ENCODE peak calls at places on chromosomes 2 and 18, in six cellular contexts. C is suprapubic skin, F is transverse colon, W is IMR-90, A is uterus, B is endothelial cell of umbilical vein. R is an unnamed sample. For H3K4me1, the result is how much of the 10 kb centered on the place peaks cover.

GRCh38 chr2:171287606-171288005 is 126.9 kb upstream of the TLK1 start:
- DNase-seq in F (no peak), W (peak), B (no peak), C (no peak), A (no peak), R (no peak)

GRCh38 chr2:60496976-60497375 is 56.5 kb downstream of the BCL11A start:
- DNase-seq in B (no peak), F (no peak), W (no peak), C (no peak), A (no peak), R (no peak)

GRCh38 chr18:75205760-75206109 is 3.2 kb downstream of the PTGR3 start:
- DNase-seq in A (no peak), C (no peak), F (no peak), B (no peak), W (peak), R (no peak)

GRCh38 chr2:127047054-127047453 is 59.9 kb downstream of the BIN1 start:
- DNase-seq in F (no peak), W (no peak), A (peak), C (peak), B (no peak), R (no peak)

GRCh38 chr18:73790582-73790981 is 357.1 kb downstream of the FBXO15 start:
- DNase-seq in W (no peak), C (no peak), F (no peak), B (no peak), A (no peak), R (no peak)

GRCh38 chr2:96916156-96917007 is 46.5 kb upstream of the SEMA4C start:
- DNase-seq in C (no peak), W (no peak), A (no peak), B (no peak), F (no peak), R (no peak)

GRCh38 chr2:183250061-183250460 is 125.8 kb downstream of the NUP35 start:
- DNase-seq in C (no peak), F (no peak), B (no peak), A (no peak), W (no peak), R (no peak)

GRCh38 chr2:66862871-66863650 is 428.1 kb downstream of the MEIS1 start:
- DNase-seq in B (no peak), F (no peak), A (peak), C (no peak), W (peak), R (no peak)

GRCh38 chr2:161954103-161954502 is 119.9 kb downstream of the DPP4 start:
- DNase-seq in B (peak), C (no peak), W (no peak), F (no peak), A (no peak), R (no peak)

GRCh38 chr2:112542123-112542973 is at the start of gene POLR1B:
- DNase-seq in B (peak), A (peak), F (peak), W (peak), C (peak), R (peak)

GRCh38 chr2:151728736-151729415 is 5.4 kb downstream of the NEB start:
- DNase-seq in C (no peak), W (no peak), B (no peak), F (no peak), A (no peak), R (no peak)

GRCh38 chr2:95323347-95324155 is 26.4 kb downstream of the KCNIP3 start:
- DNase-seq in B (no peak), F (peak), A (no peak), W (no peak), C (no peak), R (peak)

GRCh38 chr2:97011977-97012569 is 25.7 kb upstream of the FAM178B start:
- DNase-seq in A (no peak), B (peak), F (no peak), C (no peak), W (peak), R (no peak)

GRCh38 chr2:30899655-30900054 is 92.4 kb upstream of the CAPN13 start:
- DNase-seq in W (no peak), F (no peak), C (no peak), A (no peak), B (no peak), R (no peak)

DNA sequence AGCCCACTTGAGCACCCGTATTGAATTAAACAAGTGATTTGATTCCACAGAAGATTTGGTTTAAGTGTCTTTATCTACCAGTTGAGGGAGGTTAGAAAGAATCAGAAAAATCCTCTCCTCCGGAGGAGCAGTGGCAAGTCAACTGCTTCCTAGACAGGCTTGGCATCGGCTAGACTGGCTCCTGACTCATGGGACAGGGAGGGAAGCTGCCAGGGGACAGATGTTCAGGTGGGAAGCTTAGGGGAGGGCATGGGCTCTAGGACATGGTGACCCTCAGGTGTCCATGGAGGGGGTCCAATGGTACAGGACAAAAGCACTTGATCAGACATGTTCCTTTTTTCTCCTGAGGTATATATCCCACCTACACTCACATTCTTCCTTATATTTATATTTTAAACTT is 119.3 kb upstream of the IL1R2 start:
- DNase-seq in W (no peak), B (no peak), C (no peak), A (no peak), F (no peak), R (no peak)
- H3K4me3 ChIP-seq in W (no peak), B (no peak), C (no peak), A (no peak), F (no peak), R (no peak)

DNA sequence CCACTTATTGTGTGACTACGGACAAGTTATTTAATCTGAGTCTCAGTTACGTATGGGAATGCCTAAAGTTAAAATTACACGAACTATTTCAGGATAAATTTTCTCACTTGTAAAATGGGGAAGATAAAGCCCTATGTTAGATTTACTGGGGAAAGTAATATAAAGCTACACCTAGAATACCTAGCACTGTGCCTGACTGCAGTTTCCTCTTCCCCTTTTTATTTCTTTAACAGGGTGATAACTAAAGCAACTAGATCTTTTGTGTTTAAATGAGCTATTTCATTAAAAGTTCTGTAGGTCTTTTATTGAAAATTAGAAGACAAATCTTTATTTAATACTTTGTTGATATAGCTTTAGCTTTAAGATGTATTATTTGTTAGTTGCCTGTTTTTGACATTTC is 5.0 kb downstream of the B3GNT2 start:
- DNase-seq in W (no peak), F (no peak), C (no peak), A (no peak), B (no peak), R (no peak)
- H3K4me1 ChIP-seq in W (under half), F (half or more), C (under half), A (under half), B (under half), R (half or more)

DNA sequence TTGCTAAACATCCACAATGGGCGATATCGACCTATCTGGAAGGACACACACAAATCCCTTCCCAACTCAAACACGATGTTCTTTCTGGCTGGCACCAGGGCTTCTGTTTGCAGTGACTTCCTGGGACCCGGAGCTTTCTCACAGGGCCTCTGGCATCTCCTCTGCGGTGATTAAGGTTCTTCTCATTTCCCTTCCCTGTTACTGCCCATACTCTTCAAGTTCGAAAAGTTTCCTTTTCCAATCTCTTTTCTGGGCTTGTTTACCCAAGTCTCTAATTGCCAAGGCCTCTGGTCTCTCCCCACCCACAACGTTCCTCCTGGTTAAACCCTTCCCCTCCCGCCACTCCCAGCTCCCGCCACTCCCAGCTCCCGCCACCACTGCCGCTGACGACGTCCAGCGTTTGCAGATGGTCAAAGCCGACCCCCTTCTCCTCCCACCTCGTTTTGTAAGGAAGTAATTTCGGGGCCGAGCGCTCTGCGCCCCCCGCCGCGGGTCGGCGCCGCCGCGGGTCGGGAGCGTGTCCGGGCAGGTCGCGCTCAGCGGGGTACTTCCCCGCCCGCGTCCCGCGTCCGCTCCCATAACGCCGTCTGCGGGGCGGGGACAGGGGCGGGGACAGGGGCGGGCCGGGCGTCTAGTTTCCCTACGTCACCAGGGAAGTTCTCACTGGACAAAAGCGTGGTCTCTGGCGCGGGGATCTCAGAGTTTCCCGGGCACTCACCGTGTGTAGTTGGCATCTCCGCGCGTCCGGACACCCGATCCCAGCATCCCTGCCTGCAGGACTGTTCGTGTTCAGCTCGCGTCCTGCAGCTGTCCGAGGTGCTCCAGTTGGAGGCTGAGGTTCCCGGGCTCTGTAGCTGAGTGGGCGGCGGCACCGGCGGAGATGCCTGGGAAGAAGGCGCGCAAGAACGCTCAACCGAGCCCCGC is at the start of gene PMAIP1:
- DNase-seq in W (peak), C (peak), B (peak), F (peak), A (peak), R (peak)
- TF ChIP-seq POLR2A in W (peak), C (peak), B (peak), F (peak), A (peak), R (no peak)

GRCh38 chr2:156342252-156343095 is 10.0 kb upstream of the NR4A2 start:
- DNase-seq in C (peak), W (peak), B (peak), A (peak), F (peak), R (peak)

GRCh38 chr2:156341482-156342251 is 9.1 kb upstream of the NR4A2 start:
- DNase-seq in W (peak), A (peak), F (peak), B (peak), C (peak), R (peak)

GRCh38 chr2:156345582-156345981 is 13.1 kb upstream of the NR4A2 start:
- DNase-seq in C (no peak), F (no peak), W (no peak), B (no peak), A (no peak), R (no peak)

GRCh38 chr2:156343940-156344301 is 11.4 kb upstream of the NR4A2 start:
- DNase-seq in F (no peak), W (peak), C (no peak), B (no peak), A (no peak), R (no peak)

GRCh38 chr2:156343096-156343939 is 10.8 kb upstream of the NR4A2 start:
- DNase-seq in W (no peak), A (no peak), B (no peak), C (no peak), F (no peak), R (no peak)
- H3K4me3 ChIP-seq in W (peak), A (peak), B (peak), C (peak), F (peak), R (peak)

DNA sequence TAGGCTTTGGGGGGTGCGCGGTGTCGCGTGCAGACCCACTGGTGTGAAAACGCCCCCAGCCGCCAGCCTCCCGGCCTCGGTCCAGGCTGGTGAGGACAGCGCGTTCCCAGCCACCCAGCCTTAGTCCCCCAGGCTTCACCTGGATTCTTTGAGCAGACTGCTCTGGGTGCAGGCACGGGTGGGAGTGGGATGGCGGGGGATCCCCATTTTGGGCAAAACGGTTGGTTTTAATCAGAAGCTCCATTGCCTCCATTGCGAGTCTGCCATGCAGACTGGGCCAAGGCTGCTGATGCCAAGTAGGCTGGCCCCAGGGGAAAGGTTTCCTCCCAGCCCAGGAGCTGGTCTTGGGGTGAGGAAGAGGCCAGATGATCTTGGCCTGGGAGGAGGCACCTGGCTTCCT is 445 bp downstream of the MLPH start:
- DNase-seq in W (no peak), F (no peak), C (no peak), B (no peak), A (no peak), R (peak)
- H3K4me1 ChIP-seq in W (under half), F (under half), C (half or more), B (under half), A (under half), R (under half)

GRCh38 chr2:43222472-43223146 is 3.8 kb downstream of the ZFP36L2 start:
- DNase-seq in B (no peak), F (no peak), C (no peak), A (no peak), W (peak), R (no peak)

GRCh38 chr2:43220982-43221659 is 5.3 kb downstream of the ZFP36L2 start:
- DNase-seq in W (peak), C (peak), A (peak), F (peak), B (peak), R (peak)

GRCh38 chr2:43220229-43220981 is 6.0 kb downstream of the ZFP36L2 start:
- DNase-seq in B (peak), A (no peak), F (no peak), W (peak), C (no peak), R (no peak)

GRCh38 chr2:43223412-43224040 is 2.9 kb downstream of the ZFP36L2 start:
- DNase-seq in A (no peak), F (no peak), W (peak), C (no peak), B (peak), R (no peak)

GRCh38 chr2:43221660-43222471 is 4.5 kb downstream of the ZFP36L2 start:
- DNase-seq in W (peak), B (peak), C (peak), F (peak), A (peak), R (peak)
- TF ChIP-seq POLR2A in W (peak), B (peak), C (peak), F (peak), A (peak), R (no peak)

R was measured in upper lobe of left lung.